ENCODE peak calls at places on chromosome 17, in seven cellular contexts. D is keratinocyte, P is hepatocyte, E is mesothelial cell of epicardium, R is choroid plexus epithelial cell, Z is stomach, G is tibial nerve. U is an unnamed sample.

GRCh38 chr17:2977157-2977556 is 86.2 kb downstream of the OR1D5 start:
- DNase-seq in Z (no peak), P (no peak), R (no peak), E (no peak), G (no peak), D (no peak), U (peak)

GRCh38 chr17:42428141-42428944 is 5.3 kb upstream of the CAVIN1 start:
- DNase-seq in P (peak), E (no peak), G (no peak), Z (peak), D (peak), R (peak), U (no peak)

GRCh38 chr17:13030459-13031305 is 12.9 kb upstream of the ELAC2 start:
- DNase-seq in R (peak), Z (no peak), P (peak), E (peak), D (no peak), G (no peak), U (peak)

GRCh38 chr17:17152385-17152784 is 53.7 kb downstream of the PLD6 start:
- DNase-seq in Z (peak), R (no peak), D (no peak), G (no peak), E (no peak), P (no peak), U (no peak)

GRCh38 chr17:28940675-28941074 is 10.6 kb downstream of the PHF12 start:
- DNase-seq in Z (no peak), P (no peak), R (no peak), G (no peak), E (no peak), D (no peak), U (no peak)

GRCh38 chr17:395179-395578 is 42.6 kb upstream of the RPH3AL start:
- DNase-seq in P (no peak), R (no peak), Z (no peak), E (no peak), D (no peak), G (no peak), U (no peak)

GRCh38 chr17:74276051-74276476 is 2.0 kb downstream of the DNAI2 start:
- DNase-seq in R (no peak), G (no peak), E (no peak), D (no peak), P (no peak), Z (no peak), U (no peak)

GRCh38 chr17:36127199-36127881 is 23.7 kb downstream of the CCL4 start:
- DNase-seq in P (no peak), Z (no peak), D (no peak), E (no peak), R (no peak), G (no peak), U (no peak)

GRCh38 chr17:72139213-72139612 is 18.4 kb downstream of the SOX9 start:
- DNase-seq in E (no peak), D (no peak), Z (no peak), P (no peak), G (no peak), R (no peak), U (no peak)

GRCh38 chr17:41421116-41421515 is 3.3 kb downstream of the KRT37 start:
- DNase-seq in D (no peak), R (peak), E (no peak), Z (no peak), P (peak), G (no peak), U (peak)

GRCh38 chr17:57858838-57859237 is 9.0 kb upstream of the MRPS23 start:
- DNase-seq in E (no peak), Z (no peak), P (no peak), D (no peak), R (no peak), G (no peak), U (no peak)

GRCh38 chr17:58806046-58806445 is 50.4 kb downstream of the PPM1E start:
- DNase-seq in Z (no peak), R (no peak), G (no peak), P (peak), D (no peak), E (no peak), U (no peak)

GRCh38 chr17:2481760-2482159 is 29.9 kb downstream of the METTL16 start:
- DNase-seq in D (no peak), Z (no peak), R (no peak), P (no peak), E (no peak), G (no peak), U (no peak)

GRCh38 chr17:37642706-37643105 is 540 bp downstream of the DDX52 start:
- DNase-seq in P (peak), G (no peak), E (no peak), D (no peak), Z (no peak), R (peak), U (no peak)

GRCh38 chr17:10729334-10730193 is at the start of gene TMEM220:
- DNase-seq in P (peak), D (no peak), Z (peak), E (peak), R (peak), G (peak), U (peak)

GRCh38 chr17:79981090-79981489 is 54.6 kb downstream of the TBC1D16 start:
- DNase-seq in R (no peak), P (no peak), D (no peak), G (no peak), E (no peak), Z (no peak), U (peak)

GRCh38 chr17:7167832-7168231 is 11.3 kb downstream of the ASGR1 start:
- DNase-seq in D (no peak), R (peak), G (no peak), Z (no peak), E (no peak), P (peak), U (no peak)

GRCh38 chr17:82734987-82735866 is at the start of gene FN3K:
- DNase-seq in D (no peak), Z (peak), G (peak), R (peak), E (peak), P (peak), U (no peak)

GRCh38 chr17:38579934-38580333 is 25.8 kb downstream of the SRCIN1 start:
- DNase-seq in D (no peak), E (no peak), R (peak), P (peak), Z (peak), G (no peak), U (no peak)

GRCh38 chr17:59427425-59427921 is 96.0 kb downstream of the YPEL2 start:
- DNase-seq in G (no peak), R (peak), P (no peak), E (no peak), Z (no peak), D (no peak), U (no peak)

GRCh38 chr17:82648761-82649474 is 674 bp upstream of the WDR45B start:
- DNase-seq in P (no peak), D (no peak), Z (peak), R (no peak), E (peak), G (no peak), U (peak)

GRCh38 chr17:27549251-27549919 is 81.6 kb upstream of the LGALS9 start:
- DNase-seq in D (no peak), G (no peak), P (no peak), R (no peak), Z (peak), E (no peak), U (no peak)

GRCh38 chr17:39608601-39609000 is 881 bp upstream of the NEUROD2 start:
- DNase-seq in R (no peak), D (no peak), Z (no peak), G (no peak), E (no peak), P (no peak), U (no peak)

GRCh38 chr17:30599424-30600061 is 122.3 kb downstream of the GOSR1 start:
- DNase-seq in E (no peak), R (no peak), G (no peak), P (no peak), Z (no peak), D (no peak), U (no peak)

GRCh38 chr17:42345396-42346078 is 42.7 kb downstream of the STAT3 start:
- DNase-seq in P (no peak), R (no peak), D (no peak), E (no peak), G (no peak), Z (no peak), U (no peak)

GRCh38 chr17:76565728-76566612 is 19.7 kb downstream of the ST6GALNAC2 start:
- DNase-seq in P (no peak), R (no peak), G (no peak), D (no peak), E (no peak), Z (no peak), U (no peak)
- TF ChIP-seq CTCF in P (no peak), R (no peak), G (no peak), D (peak), E (no peak), Z (no peak), U (no peak)

DNA sequence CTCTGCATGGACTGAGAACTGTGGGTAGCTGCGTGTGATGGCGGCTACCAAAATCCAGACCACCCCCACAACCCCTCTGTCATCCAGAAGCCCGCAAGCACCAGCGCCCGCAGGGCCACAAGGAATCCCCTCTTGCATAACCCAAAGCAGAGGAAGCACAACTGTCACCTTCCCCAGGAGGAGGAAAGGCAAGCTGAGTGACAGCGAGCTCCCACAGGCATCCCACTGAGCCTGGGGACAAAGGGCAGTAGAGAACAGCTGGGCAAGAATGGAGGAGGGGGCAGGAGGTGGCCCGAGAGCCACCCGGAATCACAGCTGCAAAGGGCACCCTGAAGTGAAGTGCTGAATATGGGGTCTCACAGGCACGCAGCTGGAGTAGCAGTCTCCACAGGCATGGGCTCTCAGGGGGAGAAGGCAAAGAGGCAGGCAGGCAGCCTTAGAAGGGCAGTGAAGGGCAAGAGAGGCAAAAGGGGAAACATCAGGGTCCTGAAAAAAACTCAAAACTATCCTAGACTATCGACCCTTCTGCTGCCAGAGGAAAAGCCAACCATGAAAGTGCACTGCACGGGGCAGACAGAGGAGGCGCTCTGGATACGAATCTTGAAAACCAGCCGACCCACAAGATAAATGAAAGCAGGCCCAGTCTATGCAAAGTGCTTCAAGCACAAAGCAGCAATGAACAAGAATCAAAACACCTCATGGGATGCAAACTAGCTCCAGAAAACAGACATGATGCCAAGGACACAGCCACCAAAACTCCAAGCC is 17.1 kb downstream of the USP36 start:
- DNase-seq in E (no peak), D (no peak), G (no peak), R (no peak), Z (no peak), P (no peak), U (no peak)
- TF ChIP-seq CTCF in E (peak), D (no peak), G (no peak), R (peak), Z (no peak), P (no peak), U (no peak)

DNA sequence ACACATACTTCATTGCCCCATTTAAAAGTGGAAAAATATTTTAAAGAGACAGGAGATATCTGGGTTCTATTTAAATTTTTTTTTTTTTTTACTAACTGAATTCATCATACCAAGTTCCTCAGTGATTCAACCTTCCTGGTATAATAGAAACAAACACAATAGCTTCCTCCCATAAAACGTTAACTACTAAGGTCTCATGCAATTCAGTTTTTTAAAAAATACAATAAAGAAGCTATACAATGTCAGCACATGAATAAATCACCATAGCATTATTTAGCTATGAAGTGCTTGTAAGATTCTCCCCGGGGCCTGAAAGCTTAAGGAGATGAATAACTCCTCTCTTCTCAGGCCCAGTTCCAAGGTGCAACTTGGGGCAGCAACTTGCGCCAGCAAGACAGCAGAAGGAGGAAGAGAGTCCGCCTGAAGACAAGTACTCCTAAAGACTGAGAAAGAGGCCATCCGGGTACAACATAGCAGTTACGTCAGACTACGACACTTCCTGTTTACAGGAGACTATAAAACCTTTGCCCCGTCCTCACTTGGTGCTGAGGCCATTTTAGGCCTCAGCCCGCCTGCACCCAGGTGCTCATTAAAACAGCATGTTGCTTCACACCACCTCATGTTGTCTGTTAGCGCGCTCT is 81.5 kb downstream of the MYO1D start:
- DNase-seq in R (peak), Z (no peak), P (peak), D (no peak), G (no peak), E (no peak), U (no peak)
- TF ChIP-seq CTCF in R (no peak), Z (no peak), P (no peak), D (no peak), G (no peak), E (no peak), U (no peak)

GRCh38 chr17:45293413-45294211 is 23.2 kb downstream of the MAP3K14 start:
- DNase-seq in D (no peak), E (no peak), Z (peak), G (peak), P (peak), R (peak), U (peak)
- TF ChIP-seq CTCF in D (no peak), E (no peak), Z (no peak), G (no peak), P (no peak), R (peak), U (no peak)

GRCh38 chr17:8975091-8975707 is 9.7 kb upstream of the PIK3R5 start:
- DNase-seq in E (no peak), D (no peak), P (no peak), G (no peak), R (no peak), Z (no peak), U (no peak)
- TF ChIP-seq CTCF in E (no peak), D (no peak), P (no peak), G (no peak), R (no peak), Z (no peak), U (no peak)

GRCh38 chr17:67658265-67658664 is 59.5 kb upstream of the NOL11 start:
- DNase-seq in Z (no peak), E (no peak), R (no peak), P (no peak), G (no peak), D (no peak), U (no peak)
- TF ChIP-seq CTCF in Z (no peak), E (no peak), R (no peak), P (no peak), G (no peak), D (no peak), U (no peak)

DNA sequence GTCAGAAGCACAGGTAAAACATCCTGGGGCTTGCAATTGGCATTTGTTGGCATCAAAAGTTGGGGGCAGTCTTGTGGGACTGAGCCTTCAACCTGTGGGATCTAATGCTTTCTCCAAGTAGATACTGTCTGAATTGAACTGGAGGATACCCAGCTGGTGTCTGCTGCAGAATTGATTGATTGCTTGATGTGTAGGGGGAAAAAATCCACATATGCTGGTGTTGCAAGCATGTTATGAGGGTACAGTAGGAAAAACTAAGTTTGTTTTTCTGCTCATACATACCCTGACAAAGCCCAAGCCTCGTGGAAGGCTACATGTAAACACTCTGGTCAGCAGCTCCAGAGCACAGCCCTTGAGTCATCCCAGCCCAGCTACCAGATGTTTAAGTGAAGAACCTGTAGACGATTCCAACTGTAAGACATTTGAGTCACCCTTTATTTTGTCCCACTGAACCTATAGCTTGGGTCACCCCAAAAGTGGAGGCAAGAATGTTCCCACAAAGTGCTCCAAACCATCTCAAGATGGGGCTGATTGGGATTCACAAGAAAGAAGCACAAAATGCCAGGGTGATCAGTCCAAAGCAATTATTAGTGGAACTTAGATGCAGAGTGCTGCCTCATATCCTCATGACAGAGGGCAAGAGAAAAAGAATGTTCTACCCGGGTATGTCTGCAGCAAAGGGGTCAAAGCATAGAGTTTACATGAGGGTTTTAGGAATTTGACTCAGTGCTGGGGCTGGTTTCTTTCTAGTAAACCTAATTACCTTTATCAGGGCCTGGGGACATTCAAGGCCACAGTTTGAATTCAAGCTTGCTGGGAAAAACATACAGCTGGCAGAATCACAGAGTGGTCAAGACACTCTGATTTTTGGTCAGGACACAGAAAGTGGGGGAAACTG is 9.6 kb upstream of the APPBP2 start:
- DNase-seq in G (no peak), D (no peak), P (peak), Z (no peak), R (peak), E (no peak), U (no peak)
- TF ChIP-seq CTCF in G (no peak), D (no peak), P (no peak), Z (no peak), R (no peak), E (no peak), U (no peak)